ENCODE peak calls at places on chromosomes 3 and 15, in seven cellular contexts. T is NCI-H1694 treated with DMSO at 0.1 percent for 48 hours; O is stimulated activated CD8-positive, alpha-beta memory T cell treated with anti-CD3 and anti-CD28 coated beads, Interleukin-2, amount 100 ng/mL, for 48 hours; S is stromal cell of bone marrow; L is LoVo; E is DND-41; K is H7. Y is an unnamed sample.

GRCh38 chr15:83318861-83319415 is 34.5 kb upstream of the BNC1 start:
- DNase-seq in E (no peak), S (no peak), O (no peak), K (no peak), T (no peak), L (no peak), Y (peak; percentile 49)

GRCh38 chr15:59536553-59536952 is 75.0 kb upstream of the GCNT3 start:
- DNase-seq in K (no peak), E (no peak), T (no peak), O (no peak), S (no peak), L (no peak), Y (no peak)

GRCh38 chr3:169104541-169104940 is 559.0 kb downstream of the MECOM start:
- DNase-seq in L (no peak), S (peak; percentile 18), E (no peak), O (no peak), T (no peak), K (no peak), Y (no peak)

GRCh38 chr3:55639143-55639542 is 152.0 kb upstream of the WNT5A start:
- DNase-seq in T (no peak), L (no peak), O (no peak), K (no peak), E (no peak), S (no peak), Y (no peak)

GRCh38 chr15:74768771-74769342 is 13.0 kb upstream of the CSK start:
- DNase-seq in T (peak; percentile 51), L (peak; percentile 75), S (no peak), K (peak; percentile 91), O (peak; percentile 37), E (peak; percentile 67), Y (peak; percentile 86)

GRCh38 chr3:30553641-30554316 is 52.6 kb upstream of the TGFBR2 start:
- DNase-seq in L (no peak), E (no peak), K (no peak), S (peak; percentile 46), T (no peak), O (no peak), Y (no peak)

GRCh38 chr3:107524214-107525100 is 1.7 kb downstream of the BBX start:
- DNase-seq in K (peak; percentile 58), E (peak; percentile 32), O (peak; percentile 24), T (peak; percentile 57), S (peak; percentile 25), L (peak; percentile 44), Y (peak; percentile 79)

GRCh38 chr15:66132251-66132816 is 121.2 kb downstream of the MEGF11 start:
- DNase-seq in S (no peak), L (no peak), T (no peak), K (no peak), O (no peak), E (no peak), Y (no peak)

GRCh38 chr15:82677720-82678323 is 30.7 kb upstream of the CPEB1 start:
- DNase-seq in E (no peak), T (no peak), O (no peak), L (no peak), K (no peak), S (no peak), Y (no peak)

GRCh38 chr3:197854596-197855343 is 63.7 kb downstream of the LRCH3 start:
- DNase-seq in O (no peak), S (peak; percentile 67), E (no peak), L (no peak), K (peak; percentile 47), T (no peak), Y (no peak)

GRCh38 chr3:144200004-144200403 is 228.4 kb downstream of the DIPK2A start:
- DNase-seq in S (no peak), L (no peak), K (no peak), O (no peak), T (no peak), E (no peak), Y (no peak)

GRCh38 chr15:78071378-78071777 is 6.1 kb downstream of the TBC1D2B start:
- DNase-seq in L (no peak), T (no peak), S (no peak), O (no peak), K (no peak), E (no peak), Y (no peak)

GRCh38 chr15:36519067-36519466 is 60.4 kb upstream of the CDIN1 start:
- DNase-seq in E (no peak), S (no peak), L (no peak), T (no peak), O (no peak), K (no peak), Y (no peak)

GRCh38 chr3:108862865-108863798 is 40.5 kb downstream of the TRAT1 start:
- DNase-seq in K (no peak), S (peak; percentile 18), E (no peak), L (peak; percentile 4), O (no peak), T (no peak), Y (no peak)

GRCh38 chr3:107753494-107753893 is 230.7 kb downstream of the BBX start:
- DNase-seq in T (peak; percentile 68), L (peak; percentile 27), O (no peak), K (no peak), E (peak; percentile 56), S (peak; percentile 23), Y (peak; percentile 69)

GRCh38 chr15:52261498-52262242 is 33.9 kb downstream of the MYO5C start:
- DNase-seq in L (peak; percentile 53), E (peak; percentile 75), T (no peak), S (peak; percentile 53), O (peak; percentile 31), K (peak; percentile 88), Y (peak; percentile 88)

GRCh38 chr15:41561777-41562145 is 2.7 kb downstream of the TYRO3 start:
- DNase-seq in L (no peak), T (no peak), S (no peak), O (no peak), K (peak; percentile 83), E (no peak), Y (peak; percentile 89)

GRCh38 chr3:62238003-62238402 is 135.3 kb downstream of the FEZF2 start:
- DNase-seq in T (no peak), L (no peak), S (no peak), O (no peak), E (no peak), K (no peak), Y (no peak)

GRCh38 chr3:55207744-55208143 is 279.4 kb downstream of the WNT5A start:
- DNase-seq in O (no peak), T (no peak), S (no peak), E (no peak), K (no peak), L (no peak), Y (no peak)

GRCh38 chr3:40681658-40682055 is 156.9 kb downstream of the ZNF621 start:
- DNase-seq in S (no peak), O (no peak), K (no peak), L (no peak), T (no peak), E (no peak), Y (no peak)